ENCODE peak calls at places on chromosomes 2 and 18, in five cellular contexts. F is brain microvascular endothelial cell, R is aorta, Z is GM06990, G is upper lobe of left lung. A is an unnamed sample. For H3K36me3, the result is how much of the 10 kb centered on the place peaks cover.

GRCh38 chr2:162591403-162592083 is 247.0 kb downstream of the KCNH7 start:
- DNase-seq in F (peak), R (no peak), Z (no peak), G (no peak), A (no peak)

GRCh38 chr18:73153271-73153670 is 285.5 kb upstream of the NETO1 start:
- DNase-seq in F (no peak), R (no peak), Z (no peak), G (no peak), A (no peak)

GRCh38 chr2:195563857-195564512 is 93.0 kb upstream of the SLC39A10 start:
- DNase-seq in F (no peak), R (no peak), Z (no peak), G (no peak), A (no peak)

GRCh38 chr2:191835539-191836350 is 11.1 kb downstream of the CAVIN2 start:
- DNase-seq in F (peak), R (no peak), Z (no peak), G (no peak), A (no peak)

GRCh38 chr2:42938671-42939370 is 146.4 kb upstream of the HAAO start:
- DNase-seq in F (no peak), R (peak), Z (no peak), G (no peak), A (no peak)

GRCh38 chr2:174574657-174575056 is 22.9 kb downstream of the WIPF1 start:
- DNase-seq in F (no peak), R (no peak), Z (no peak), G (no peak), A (no peak)

GRCh38 chr2:70793450-70793849 is 3.0 kb upstream of the FIGLA start:
- DNase-seq in F (no peak), R (no peak), Z (no peak), G (no peak), A (no peak)

GRCh38 chr2:185522472-185522871 is 216.1 kb upstream of the FSIP2 start:
- DNase-seq in F (no peak), R (no peak), Z (no peak), G (no peak), A (no peak)

GRCh38 chr2:130756041-130756720 is 841 bp downstream of the AMER3 start:
- DNase-seq in F (no peak), R (no peak), Z (no peak), G (no peak), A (no peak)

GRCh38 chr2:177051278-177051677 is 161.3 kb upstream of the HNRNPA3 start:
- DNase-seq in F (no peak), R (no peak), Z (no peak), G (no peak), A (no peak)

GRCh38 chr2:61537590-61538178 is 472 bp downstream of the XPO1 start:
- DNase-seq in F (no peak), R (peak), Z (no peak), G (no peak), A (no peak)

GRCh38 chr2:56077352-56077915 is 106.4 kb upstream of the CCDC85A start:
- DNase-seq in F (no peak), R (no peak), Z (no peak), G (no peak), A (no peak)

GRCh38 chr2:3504741-3505140 is 14.6 kb downstream of the ADI1 start:
- DNase-seq in F (no peak), R (no peak), Z (no peak), G (no peak), A (no peak)

GRCh38 chr18:55778731-55779460 is 190.9 kb upstream of the TCF4 start:
- DNase-seq in F (no peak), R (no peak), Z (peak), G (no peak), A (no peak)

GRCh38 chr2:72925328-72925943 is 8.1 kb downstream of the EMX1 start:
- DNase-seq in F (no peak), R (no peak), Z (no peak), G (peak), A (no peak)

GRCh38 chr2:162242586-162243304 is 500 bp downstream of the FAP start:
- DNase-seq in F (no peak), R (no peak), Z (no peak), G (no peak), A (no peak)

GRCh38 chr2:7418343-7418742 is 501.1 kb downstream of the RNF144A start:
- DNase-seq in F (no peak), R (no peak), Z (no peak), G (no peak), A (no peak)

GRCh38 chr2:88099798-88100488 is 27.9 kb downstream of the FABP1 start:
- DNase-seq in F (peak), R (no peak), Z (no peak), G (no peak), A (no peak)

GRCh38 chr2:72149556-72150156 is 2.0 kb upstream of the CYP26B1 start:
- DNase-seq in F (no peak), R (peak), Z (no peak), G (no peak), A (peak)

GRCh38 chr2:85785027-85785822 is 31.4 kb downstream of the ATOH8 start:
- DNase-seq in F (no peak), R (peak), Z (no peak), G (peak), A (peak)

GRCh38 chr2:69830045-69830905 is 815 bp downstream of the GMCL1 start:
- DNase-seq in F (peak), R (peak), Z (peak), G (peak), A (peak)

GRCh38 chr2:145041706-145042105 is 521.8 kb upstream of the ZEB2 start:
- DNase-seq in F (no peak), R (no peak), Z (no peak), G (no peak), A (no peak)

GRCh38 chr2:180706694-180707093 is 273.7 kb upstream of the UBE2E3 start:
- DNase-seq in F (no peak), R (no peak), Z (no peak), G (no peak), A (no peak)

GRCh38 chr2:239943991-239944441 is 81.1 kb downstream of the NDUFA10 start:
- DNase-seq in F (no peak), R (peak), Z (no peak), G (peak), A (peak)

GRCh38 chr2:213537579-213537978 is 253.3 kb downstream of the SPAG16 start:
- DNase-seq in F (no peak), R (no peak), Z (no peak), G (no peak), A (no peak)

GRCh38 chr2:140539506-140539905 is 1591.3 kb downstream of the LRP1B start:
- DNase-seq in F (no peak), R (no peak), Z (no peak), G (no peak), A (no peak)

GRCh38 chr2:65654496-65654895 is 222.1 kb upstream of the SPRED2 start:
- DNase-seq in F (no peak), R (no peak), Z (no peak), G (no peak), A (no peak)

GRCh38 chr2:174535757-174536703 is 49.2 kb upstream of the GPR155 start:
- DNase-seq in F (no peak), R (no peak), Z (no peak), G (no peak), A (no peak)

GRCh38 chr2:68368657-68369339 is 3.7 kb downstream of the PLEK start:
- DNase-seq in F (peak), R (peak), Z (no peak), G (no peak), A (no peak)

GRCh38 chr18:13447621-13448020 is 229.1 kb downstream of the LDLRAD4 start:
- DNase-seq in F (peak), R (peak), Z (no peak), G (no peak), A (no peak)

GRCh38 chr2:161992526-161992925 is 81.5 kb downstream of the DPP4 start:
- DNase-seq in F (no peak), R (no peak), Z (no peak), G (no peak), A (no peak)

GRCh38 chr18:8747440-8747937 is 42.1 kb downstream of the MTCL1 start:
- DNase-seq in F (peak), R (no peak), Z (no peak), G (no peak), A (no peak)

GRCh38 chr18:44320619-44321460 is 359.8 kb upstream of the SETBP1 start:
- DNase-seq in F (no peak), R (no peak), Z (no peak), G (no peak), A (no peak)

GRCh38 chr2:48483916-48484315 is 46.0 kb upstream of the STON1 start:
- DNase-seq in F (peak), R (no peak), Z (no peak), G (no peak), A (no peak)

GRCh38 chr2:48482313-48482712 is 47.6 kb upstream of the STON1 start:
- DNase-seq in F (no peak), R (no peak), Z (no peak), G (no peak), A (no peak)

GRCh38 chr2:48480526-48480925 is 49.4 kb upstream of the STON1 start:
- DNase-seq in F (no peak), R (no peak), Z (no peak), G (no peak), A (no peak)

GRCh38 chr2:48483506-48483905 is 46.4 kb upstream of the STON1 start:
- DNase-seq in F (no peak), R (no peak), Z (no peak), G (no peak), A (no peak)

DNA sequence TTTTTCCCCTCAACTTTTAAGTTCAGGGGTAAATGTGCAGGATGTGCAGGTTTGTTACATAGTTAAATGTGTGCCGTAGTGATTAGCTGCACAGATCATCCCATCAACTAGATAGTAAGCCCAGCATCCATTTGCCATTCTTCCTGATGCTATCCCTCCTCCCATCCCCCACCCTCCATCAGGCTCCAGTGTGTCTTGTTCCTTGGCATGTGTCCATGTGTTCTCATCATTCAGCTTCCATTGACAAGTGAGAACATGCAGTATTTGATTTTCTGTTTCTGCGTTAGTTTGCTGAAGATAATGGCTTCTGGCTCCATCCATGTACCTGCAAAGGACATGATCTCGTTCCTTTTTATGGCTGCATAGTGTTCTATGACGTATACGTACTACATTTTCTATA is 47.2 kb upstream of the STON1 start:
- DNase-seq in F (peak), R (no peak), Z (no peak), G (no peak), A (no peak)
- H3K36me3 ChIP-seq in F (under half), R (under half), Z (under half), G (under half), A (under half)

GRCh38 chr18:41972067-41973000 is 17.3 kb downstream of the PIK3C3 start:
- DNase-seq in F (no peak), R (no peak), Z (no peak), G (no peak), A (no peak)

GRCh38 chr18:41965856-41966255 is 10.8 kb downstream of the PIK3C3 start:
- DNase-seq in F (no peak), R (no peak), Z (no peak), G (no peak), A (no peak)

GRCh38 chr18:41966943-41967342 is 11.9 kb downstream of the PIK3C3 start:
- DNase-seq in F (no peak), R (no peak), Z (no peak), G (no peak), A (no peak)

DNA sequence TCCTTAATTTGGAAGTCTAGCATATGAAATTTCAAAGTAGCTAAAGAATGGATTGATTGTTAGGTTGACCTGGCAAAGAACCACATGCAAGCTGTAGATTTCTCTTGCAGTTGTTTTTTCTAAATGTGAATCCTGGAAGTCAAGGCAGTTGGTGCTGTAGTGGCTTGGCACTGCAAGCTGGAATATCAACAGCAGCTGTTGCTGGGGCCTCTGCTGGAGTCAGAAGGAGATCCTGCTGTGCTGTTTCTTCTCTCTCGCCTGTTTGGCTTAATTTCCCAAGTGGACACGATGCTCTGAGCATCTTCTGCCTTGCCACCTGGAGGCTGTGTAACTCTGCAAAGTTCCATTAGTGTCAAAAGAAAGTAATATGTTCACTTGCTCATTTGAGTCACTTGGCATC is 12.6 kb downstream of the PIK3C3 start:
- DNase-seq in F (no peak), R (no peak), Z (no peak), G (no peak), A (no peak)
- H3K36me3 ChIP-seq in F (under half), R (under half), Z (under half), G (under half), A (under half)

GRCh38 chr2:121242175-121242875 is 42.7 kb downstream of the TFCP2L1 start:
- DNase-seq in F (no peak), R (no peak), Z (no peak), G (no peak), A (no peak)
- H3K36me3 ChIP-seq in F (under half), R (under half), Z (under half), G (under half), A (under half)

GRCh38 chr2:219282375-219282774 is 3.2 kb downstream of the DNAJB2 start:
- DNase-seq in F (no peak), R (no peak), Z (no peak), G (no peak), A (no peak)
- H3K36me3 ChIP-seq in F (under half), R (under half), Z (under half), G (half or more), A (under half)